ENCODE peak calls at places on chromosomes 11 and 22, in four cellular contexts. J, C, U and Z are unnamed samples.

GRCh38 chr11:117928818-117929567 is at the start of gene TMPRSS13:
- DNase-seq in J (peak), C (no peak), U (peak), Z (no peak)

GRCh38 chr22:29205598-29206371 is at the start of gene EMID1:
- DNase-seq in J (peak), C (no peak), U (peak), Z (peak)

GRCh38 chr11:85991514-85991913 is 77.4 kb downstream of the PICALM start:
- DNase-seq in J (no peak), C (no peak), U (no peak), Z (no peak)

GRCh38 chr22:41746563-41747400 is 47.5 kb downstream of the MEI1 start:
- DNase-seq in J (peak), C (peak), U (peak), Z (peak)

GRCh38 chr11:90601261-90601660 is 378.4 kb upstream of the CHORDC1 start:
- DNase-seq in J (no peak), C (no peak), U (no peak), Z (no peak)

GRCh38 chr11:81644239-81644840 is 1089.3 kb downstream of the FAM181B start:
- DNase-seq in J (no peak), C (no peak), U (no peak), Z (peak)

GRCh38 chr22:44624689-44625420 is 77.1 kb upstream of the PRR5 start:
- DNase-seq in J (no peak), C (no peak), U (no peak), Z (no peak)

GRCh38 chr11:69642549-69642912 is 1.6 kb downstream of the CCND1 start:
- DNase-seq in J (peak), C (no peak), U (no peak), Z (no peak)

GRCh38 chr11:113272927-113273615 is 41.3 kb upstream of the TTC12 start:
- DNase-seq in J (no peak), C (no peak), U (no peak), Z (no peak)

GRCh38 chr22:20175597-20175900 is 24.7 kb upstream of the CCDC188 start:
- DNase-seq in J (no peak), C (no peak), U (no peak), Z (no peak)

GRCh38 chr11:123264431-123264780 is 69.4 kb upstream of the CLMP start:
- DNase-seq in J (no peak), C (no peak), U (no peak), Z (no peak)

GRCh38 chr11:112113539-112114457 is 27.1 kb downstream of the SDHD start:
- DNase-seq in J (no peak), C (no peak), U (no peak), Z (peak)

GRCh38 chr22:29041408-29041807 is 20.2 kb downstream of the C22orf31 start:
- DNase-seq in J (no peak), C (no peak), U (no peak), Z (peak)

GRCh38 chr11:125062931-125063428 is at the start of gene SLC37A2:
- DNase-seq in J (peak), C (no peak), U (peak), Z (peak)

GRCh38 chr11:5369793-5370192 is 13.8 kb upstream of the OR51M1 start:
- DNase-seq in J (no peak), C (peak), U (no peak), Z (peak)

GRCh38 chr11:2461253-2462091 is 16.7 kb downstream of the KCNQ1 start:
- DNase-seq in J (no peak), C (no peak), U (peak), Z (no peak)

GRCh38 chr22:30373331-30374325 is 13.6 kb downstream of the RNF215 start:
- DNase-seq in J (no peak), C (no peak), U (no peak), Z (no peak)

GRCh38 chr11:116853461-116854073 is 16.1 kb upstream of the APOA1 start:
- DNase-seq in J (no peak), C (peak), U (no peak), Z (peak)

GRCh38 chr11:87304350-87304749 is 266.6 kb downstream of the TMEM135 start:
- DNase-seq in J (no peak), C (no peak), U (no peak), Z (no peak)

GRCh38 chr22:31349960-31350359 is 3.8 kb upstream of the PATZ1 start:
- DNase-seq in J (no peak), C (no peak), U (no peak), Z (no peak)

GRCh38 chr11:86660011-86660595 is 12.3 kb downstream of the ME3 start:
- DNase-seq in J (no peak), C (no peak), U (no peak), Z (peak)

DNA sequence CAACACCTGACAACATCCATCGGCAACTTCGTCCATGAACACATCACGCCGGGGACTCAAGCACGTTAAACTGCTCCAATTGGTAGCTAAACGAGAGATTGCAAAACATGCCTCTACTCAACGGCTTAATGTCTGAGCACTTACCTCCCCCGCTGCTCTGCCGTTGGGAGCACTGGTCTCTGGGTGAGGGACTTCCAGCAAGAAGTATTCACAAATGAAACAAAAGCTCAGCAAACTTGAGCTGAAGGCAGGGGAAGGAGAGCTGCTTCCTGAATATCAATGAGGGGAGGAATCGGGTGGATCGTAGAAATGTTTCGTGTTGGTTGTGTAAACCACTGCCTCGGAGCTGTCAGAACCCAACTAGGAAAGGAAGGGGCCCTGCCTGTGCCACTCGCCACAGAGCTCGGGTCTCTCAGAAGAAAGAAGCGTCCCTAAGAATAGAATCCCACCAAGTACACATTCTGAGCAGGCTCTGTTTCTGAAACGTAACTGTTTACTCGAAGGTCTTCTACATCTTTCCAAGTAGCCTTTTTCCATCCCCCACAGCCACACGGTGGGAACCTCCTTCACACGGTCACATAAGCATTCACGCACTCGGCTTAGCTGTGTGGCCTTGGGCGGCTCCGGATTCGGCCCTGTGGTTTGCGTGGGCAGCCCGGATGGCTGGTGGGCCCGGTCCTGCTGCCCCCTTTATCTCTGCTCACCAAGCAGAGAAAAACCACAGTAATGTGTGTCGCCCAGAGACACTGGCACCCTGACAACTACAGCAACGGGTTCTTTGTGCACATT is at the start of gene MLC1:
- DNase-seq in J (no peak), C (no peak), U (no peak), Z (no peak)
- H3K4me3 ChIP-seq in J (no peak), C (no peak), U (no peak), Z (no peak)

GRCh38 chr22:19121631-19122142 is 525 bp downstream of the DGCR2 start:
- DNase-seq in J (peak), C (no peak), U (peak), Z (peak)

GRCh38 chr22:19123936-19124335 is 1.7 kb upstream of the DGCR2 start:
- DNase-seq in J (no peak), C (no peak), U (no peak), Z (no peak)

GRCh38 chr22:19122143-19122751 is at the start of gene DGCR2:
- DNase-seq in J (peak), C (peak), U (peak), Z (peak)

GRCh38 chr22:19124377-19124776 is 2.2 kb upstream of the DGCR2 start:
- DNase-seq in J (no peak), C (no peak), U (no peak), Z (no peak)

GRCh38 chr22:19122752-19123492 is 710 bp upstream of the DGCR2 start:
- DNase-seq in J (no peak), C (no peak), U (no peak), Z (peak)
- H3K4me3 ChIP-seq in J (peak), C (peak), U (peak), Z (peak)

DNA sequence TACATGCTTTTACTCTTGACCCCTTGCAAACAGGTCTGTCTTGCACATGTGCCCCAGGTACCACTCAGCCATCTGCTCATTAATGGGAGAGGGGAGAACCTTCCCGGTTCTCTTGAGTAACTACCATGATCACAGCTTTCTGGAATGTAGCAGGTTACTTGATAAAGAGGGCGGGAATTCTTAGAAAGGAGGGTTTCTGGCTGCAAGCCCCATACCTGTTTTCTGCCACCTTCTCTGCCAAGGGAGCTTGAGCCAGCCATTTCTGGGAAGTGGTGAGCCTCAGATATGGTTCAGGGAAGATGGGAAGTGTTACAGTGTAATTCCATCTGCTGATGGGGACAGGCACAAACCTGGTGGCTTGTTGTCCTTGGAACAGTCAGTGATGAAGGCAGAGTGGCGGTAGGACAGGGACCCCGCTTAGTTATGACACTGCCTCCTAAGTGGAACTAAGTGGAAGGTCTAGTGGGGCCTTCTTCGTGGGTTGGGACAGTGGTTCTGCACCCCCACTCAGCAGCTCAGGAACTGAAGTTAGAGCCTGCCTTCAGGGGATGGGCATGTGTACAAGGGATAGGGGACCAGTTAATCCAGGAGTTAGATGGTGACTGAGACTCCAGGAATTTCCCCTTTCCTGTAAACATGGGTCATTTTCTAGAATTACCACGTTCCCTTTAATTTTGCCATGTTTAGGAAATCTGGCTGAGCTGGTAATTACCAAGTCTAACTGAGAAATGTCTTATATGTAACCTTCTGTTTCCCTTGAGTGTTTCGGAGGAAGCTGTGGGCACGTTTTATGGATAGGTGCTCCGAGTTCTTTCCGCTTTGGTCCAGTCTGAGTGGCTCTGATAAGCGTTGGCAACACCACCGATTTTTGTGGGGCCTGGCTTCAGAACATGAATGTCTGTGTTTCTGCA is 35.2 kb downstream of the BCR start:
- DNase-seq in J (no peak), C (no peak), U (peak), Z (no peak)
- H3K4me3 ChIP-seq in J (no peak), C (no peak), U (no peak), Z (no peak)

DNA sequence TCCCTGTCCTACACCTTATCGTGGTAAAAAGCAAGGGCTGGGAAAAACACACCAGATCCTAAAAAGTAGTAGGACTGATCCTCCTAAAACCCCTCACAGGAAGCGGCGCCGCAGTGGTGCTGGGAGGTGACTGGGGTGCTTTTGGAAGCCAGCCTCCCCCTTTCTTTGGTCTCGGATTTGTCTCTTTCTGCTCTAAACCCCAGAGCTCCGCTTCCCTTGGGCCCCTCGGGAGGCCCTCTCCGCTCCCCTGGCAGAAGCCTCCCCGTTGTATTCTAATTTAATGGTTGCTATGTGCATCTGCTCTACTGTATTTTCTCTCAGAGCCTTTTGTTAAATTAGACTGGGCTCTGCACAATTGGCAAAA is 587.8 kb downstream of the OPCML start:
- DNase-seq in J (no peak), C (no peak), U (no peak), Z (no peak)
- H3K4me3 ChIP-seq in J (no peak), C (peak), U (no peak), Z (no peak)

DNA sequence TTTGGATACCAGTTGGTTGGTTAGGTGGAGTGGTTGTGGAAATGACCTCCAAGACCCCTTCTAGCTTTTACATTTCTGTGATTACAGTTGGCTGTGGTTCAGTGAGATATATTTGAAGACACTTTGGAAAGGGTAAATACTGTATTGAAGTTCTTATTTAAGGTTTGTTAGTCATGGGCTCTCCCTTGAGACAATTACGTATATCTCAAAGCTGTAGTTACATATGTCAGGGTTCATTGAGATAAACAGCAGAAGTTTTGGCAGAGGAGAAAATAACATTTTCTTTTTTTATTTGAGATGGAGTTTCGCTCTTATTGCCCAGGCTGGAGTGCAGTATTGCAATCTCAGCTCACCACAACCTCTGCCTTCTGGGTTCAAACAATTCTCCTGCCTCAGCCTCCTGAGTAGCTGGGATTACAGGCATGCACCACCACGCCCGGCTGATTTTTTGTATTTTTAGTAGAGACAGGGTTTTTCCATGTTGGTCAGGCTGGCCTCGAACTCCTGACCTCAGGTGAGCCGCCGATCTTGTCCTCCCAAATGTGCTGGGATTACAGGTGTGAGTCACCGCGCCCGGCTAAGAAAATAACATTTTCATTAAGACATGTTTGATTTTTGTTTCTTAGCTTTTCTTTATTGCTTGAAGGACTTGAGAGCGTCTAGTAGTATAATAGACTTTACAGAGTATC is 1.9 kb downstream of the RNF121 start:
- DNase-seq in J (no peak), C (no peak), U (no peak), Z (no peak)
- H3K4me3 ChIP-seq in J (no peak), C (no peak), U (no peak), Z (no peak)

DNA sequence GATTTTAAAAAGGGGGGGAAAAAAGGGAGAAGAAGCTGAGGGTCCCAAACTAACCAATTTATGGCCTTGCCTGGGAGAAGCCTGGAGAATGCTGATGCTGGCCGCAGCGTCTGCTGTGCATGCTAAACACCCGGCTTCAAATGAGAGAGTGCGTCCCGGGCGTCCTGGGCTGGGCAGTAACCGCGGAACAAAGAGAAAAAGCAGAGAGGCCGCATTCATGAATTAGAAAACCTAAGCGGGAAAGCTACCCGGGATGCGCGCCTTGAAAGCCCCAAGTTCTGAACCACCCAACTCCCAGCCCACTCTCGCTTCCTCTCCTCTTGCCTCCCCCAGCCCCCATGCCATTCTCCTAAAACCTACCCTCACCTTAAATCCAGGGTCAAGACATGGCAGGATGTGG is 6.5 kb downstream of the MN1 start:
- DNase-seq in J (no peak), C (no peak), U (no peak), Z (no peak)
- H3K4me3 ChIP-seq in J (peak), C (no peak), U (no peak), Z (no peak)

DNA sequence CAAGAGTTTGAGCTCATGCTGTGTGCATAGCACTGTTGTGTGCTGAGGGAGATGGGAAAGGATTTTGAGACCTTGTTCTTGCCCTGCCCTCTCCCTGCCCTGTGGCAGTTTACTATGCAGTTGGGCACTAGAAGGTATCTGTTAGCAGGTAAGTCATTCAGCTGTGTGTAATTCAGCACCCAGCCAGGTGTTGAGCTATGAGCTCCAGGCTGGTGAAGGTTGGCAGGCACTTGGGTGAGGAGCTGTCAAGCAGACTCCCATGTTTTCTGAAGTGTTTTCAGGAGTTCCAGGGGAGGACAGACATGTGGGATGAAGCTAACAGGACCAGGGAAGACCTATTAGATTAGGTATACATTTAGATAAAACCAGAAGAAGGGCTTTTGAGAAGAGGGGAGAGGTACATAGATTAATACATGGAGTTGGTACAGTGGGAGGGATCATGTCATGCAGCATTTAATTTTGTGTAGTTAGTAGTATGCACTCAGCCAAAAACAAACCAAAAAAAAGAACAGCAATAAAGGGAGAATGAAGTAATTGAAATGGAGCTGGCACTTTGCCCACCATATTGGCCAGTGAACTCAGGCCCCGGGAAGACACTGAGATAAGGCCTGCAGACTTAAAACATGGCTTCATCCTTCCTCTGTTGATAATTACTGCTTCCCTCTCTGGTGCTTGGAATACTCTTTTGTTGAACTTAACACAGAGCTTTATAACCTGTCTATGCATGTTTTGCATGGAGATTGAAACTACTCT is 2.9 kb downstream of the PANX1 start:
- DNase-seq in J (no peak), C (no peak), U (no peak), Z (peak)
- H3K4me3 ChIP-seq in J (peak), C (peak), U (no peak), Z (peak)

GRCh38 chr11:8105133-8105532 is 24.1 kb downstream of the TUB start:
- DNase-seq in J (no peak), C (no peak), U (no peak), Z (no peak)
- H3K4me3 ChIP-seq in J (no peak), C (no peak), U (no peak), Z (no peak)

GRCh38 chr11:64347171-64347867 is 7.3 kb downstream of the CCDC88B start:
- DNase-seq in J (no peak), C (no peak), U (no peak), Z (peak)

GRCh38 chr11:64351136-64351631 is 7.8 kb upstream of the RPS6KA4 start:
- DNase-seq in J (no peak), C (no peak), U (no peak), Z (no peak)

GRCh38 chr11:64348611-64349387 is 8.8 kb downstream of the CCDC88B start:
- DNase-seq in J (no peak), C (no peak), U (no peak), Z (no peak)

GRCh38 chr11:64352099-64353005 is 6.6 kb upstream of the RPS6KA4 start:
- DNase-seq in J (no peak), C (no peak), U (no peak), Z (no peak)

DNA sequence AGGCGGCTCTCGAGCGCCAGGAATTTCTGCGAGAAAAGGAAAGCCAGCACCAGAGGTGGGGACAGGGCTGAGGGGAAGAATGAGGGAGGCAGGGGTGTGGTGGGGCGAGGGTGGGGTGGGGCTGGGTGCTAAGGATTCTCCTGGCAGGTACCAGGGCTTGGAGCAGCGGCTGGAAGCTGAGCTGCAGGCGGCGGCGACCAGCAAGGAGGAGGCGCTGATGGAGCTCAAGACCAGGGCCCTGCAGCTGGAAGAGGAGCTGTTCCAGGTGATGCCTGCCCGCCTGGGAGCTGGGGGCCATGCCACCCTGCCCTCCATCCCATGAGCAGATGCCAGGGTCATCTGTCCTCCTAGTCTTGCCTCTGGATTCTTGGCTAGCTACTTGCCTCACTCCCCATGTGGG is 9.4 kb downstream of the CCDC88B start:
- DNase-seq in J (no peak), C (no peak), U (no peak), Z (no peak)
- H3K4me3 ChIP-seq in J (no peak), C (no peak), U (no peak), Z (no peak)